ENCODE peak calls at places on chromosomes 11 and 22, in six cellular contexts. S is IMR-90, O is mesenchymal stem cell, P is H9, J is neuronal stem cell, R is H1. Q is an unnamed sample.
A peak's percentile ranks its signal among the peaks of the same experiment; 100 is the strongest.

GRCh38 chr11:18792827-18793226 is 1.2 kb upstream of the PTPN5 start:
- DNase-seq in S (no peak), O (no peak), P (no peak), J (no peak), R (no peak), Q (no peak)

GRCh38 chr11:72642815-72643511 is 31.3 kb downstream of the PDE2A start:
- DNase-seq in S (peak; percentile 11), O (peak; percentile 67), P (peak; percentile 79), J (peak; percentile 71), R (peak; percentile 92), Q (peak; percentile 81)

GRCh38 chr11:8011383-8011782 is 24.2 kb downstream of the EIF3F start:
- DNase-seq in S (no peak), O (no peak), P (no peak), J (no peak), R (no peak), Q (no peak)

GRCh38 chr11:31106963-31107576 is 262.5 kb downstream of the DCDC1 start:
- DNase-seq in S (peak; percentile 7), O (peak; percentile 25), P (peak; percentile 67), J (peak; percentile 78), R (peak; percentile 88), Q (peak; percentile 53)

GRCh38 chr11:103652013-103652412 is 384.4 kb upstream of the DDI1 start:
- DNase-seq in S (peak; percentile 20), O (peak; percentile 23), P (no peak), J (no peak), R (no peak), Q (peak; percentile 40)

GRCh38 chr22:46040471-46041465 is 63.8 kb upstream of the WNT7B start:
- DNase-seq in S (no peak), O (no peak), P (no peak), J (no peak), R (no peak), Q (no peak)

GRCh38 chr11:65286686-65287085 is 24.9 kb downstream of the POLA2 start:
- DNase-seq in S (no peak), O (no peak), P (no peak), J (no peak), R (no peak), Q (no peak)

GRCh38 chr22:17922925-17923898 is 101.1 kb downstream of the MICAL3 start:
- DNase-seq in S (peak; percentile 89), O (peak; percentile 66), P (no peak), J (no peak), R (no peak), Q (no peak)

GRCh38 chr11:109343242-109343641 is 78.7 kb upstream of the C11orf87 start:
- DNase-seq in S (no peak), O (no peak), P (no peak), J (no peak), R (no peak), Q (no peak)

GRCh38 chr22:25775501-25775900 is 33.5 kb downstream of the MYO18B start:
- DNase-seq in S (peak; percentile 21), O (peak; percentile 71), P (peak; percentile 64), J (peak; percentile 41), R (peak; percentile 82), Q (no peak)

GRCh38 chr11:57649826-57650738 is at the start of gene YPEL4:
- DNase-seq in S (peak; percentile 83), O (peak; percentile 84), P (peak; percentile 83), J (no peak), R (peak; percentile 60), Q (peak; percentile 60)

GRCh38 chr22:22018825-22019658 is 36.5 kb upstream of the TOP3B start:
- DNase-seq in S (no peak), O (no peak), P (no peak), J (no peak), R (no peak), Q (no peak)

DNA sequence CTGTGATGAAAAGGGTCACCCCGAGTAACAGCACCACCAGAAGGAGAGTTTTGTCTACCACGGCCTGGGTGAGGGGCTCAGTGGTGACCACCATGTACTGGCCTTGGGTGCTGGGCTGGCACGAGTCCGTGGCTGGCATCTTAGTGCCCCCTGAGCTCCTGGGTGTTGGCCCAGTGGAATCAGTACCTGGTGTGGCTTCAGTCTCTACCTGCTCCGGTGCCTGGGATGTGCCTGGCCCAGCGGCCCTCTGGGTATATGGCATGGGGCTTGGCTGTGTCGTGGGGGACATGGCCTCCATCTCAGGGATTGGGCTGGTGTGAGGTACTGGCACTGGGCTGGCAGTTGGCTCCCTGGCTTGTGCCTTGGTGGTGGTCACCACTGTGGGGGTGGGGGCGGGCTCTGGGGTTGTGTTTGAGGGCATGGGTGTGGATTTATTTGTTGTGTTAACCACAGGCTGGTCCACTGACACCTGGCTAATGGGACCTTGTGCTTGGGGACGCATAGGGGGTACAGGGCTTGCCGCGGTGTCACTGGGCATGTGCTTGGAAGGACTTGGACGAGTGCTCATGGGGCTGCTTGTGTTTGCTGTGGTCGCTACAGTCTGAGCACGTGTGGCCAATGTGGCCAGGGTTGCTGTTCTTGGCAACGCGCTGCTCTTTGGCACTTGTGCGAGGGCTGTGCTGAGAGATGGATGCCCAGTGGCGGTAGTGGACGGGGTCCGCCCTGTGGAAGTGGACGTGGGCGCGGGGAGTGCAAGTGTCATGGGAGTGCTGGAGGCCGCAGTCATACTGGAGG is 9.8 kb downstream of the C11orf24 start:
- DNase-seq in S (no peak), O (no peak), P (peak; percentile 15), J (no peak), R (no peak), Q (no peak)
- H3K14ac ChIP-seq in S (no peak overlapping the region), O (no peak overlapping the region), P (no peak overlapping the region), J (no peak overlapping the region), R (no peak overlapping the region), Q (no peak overlapping the region)

DNA sequence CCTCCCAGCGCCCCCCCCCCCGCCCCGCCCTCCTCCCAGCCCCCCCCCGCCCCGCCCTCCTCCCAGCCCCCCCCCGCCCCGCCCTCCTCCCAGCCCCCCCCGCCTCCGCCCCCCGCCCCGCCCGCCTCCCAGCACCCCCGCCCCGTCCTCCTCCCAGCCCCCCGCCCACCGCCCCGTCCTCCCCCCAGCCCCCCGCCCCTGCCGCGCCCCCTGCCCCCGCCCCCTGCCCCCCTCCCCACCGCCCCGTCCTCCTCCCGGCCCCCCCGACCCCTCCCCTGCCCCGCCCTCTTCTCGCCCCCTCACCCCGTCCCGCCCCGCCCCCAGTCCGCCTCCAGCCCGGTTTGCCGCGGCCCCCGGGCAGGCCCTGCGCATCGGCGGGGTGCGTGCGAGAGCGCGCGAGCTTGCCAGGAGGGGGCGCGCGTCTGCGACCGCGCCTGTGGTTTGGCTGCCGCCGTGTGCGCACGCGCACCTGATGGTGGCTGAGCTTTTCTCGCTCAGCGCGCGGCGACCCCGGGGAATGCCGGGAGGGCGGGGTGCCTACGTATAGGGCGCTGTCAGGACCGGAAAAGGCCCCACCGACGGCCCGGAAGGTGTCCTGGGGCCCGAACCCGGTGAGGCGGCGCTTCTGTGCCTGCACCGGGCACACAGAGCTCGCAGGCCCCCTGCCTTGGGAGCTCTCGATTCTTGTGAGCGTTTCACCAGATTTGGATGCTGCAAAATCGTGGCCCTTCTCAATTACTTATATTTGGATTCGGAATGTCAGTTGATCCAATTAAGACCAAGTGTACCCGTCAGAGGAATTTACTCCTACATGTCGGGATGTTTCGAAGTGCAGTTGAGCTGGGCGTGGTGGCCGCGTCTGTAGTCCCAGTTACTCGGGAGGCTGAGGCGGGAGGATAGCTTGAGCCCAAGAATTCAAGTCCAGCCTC is 501 bp upstream of the TTLL12 start:
- DNase-seq in S (peak; percentile 92), O (peak; percentile 89), P (peak; percentile 97), J (peak; percentile 93), R (peak; percentile 96), Q (peak; percentile 96)
- H2BK5ac ChIP-seq in S (peak overlapping the region; percentile 78), O (no peak overlapping the region), P (no peak overlapping the region), J (no peak overlapping the region), R (no peak overlapping the region), Q (peak overlapping the region; percentile 73)

DNA sequence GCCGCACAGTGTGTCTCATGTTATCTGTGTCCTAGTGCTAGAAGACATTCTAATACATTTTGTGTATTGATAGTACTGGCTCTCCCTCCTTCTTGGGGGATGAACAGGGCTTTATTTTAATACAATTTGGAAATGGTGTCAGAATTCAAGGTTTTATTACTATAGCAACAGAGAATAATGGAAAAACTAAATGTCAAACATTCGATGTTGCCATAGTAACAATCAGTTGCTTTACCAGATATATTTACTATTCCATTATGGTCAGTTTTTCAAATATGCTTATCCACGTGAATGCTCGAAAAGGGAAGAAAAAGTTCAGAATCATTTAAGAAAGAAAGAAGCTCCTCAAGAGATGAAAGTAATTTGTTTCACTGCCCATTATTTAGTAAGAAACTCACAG is 8.6 kb upstream of the MSANTD4 start:
- DNase-seq in S (no peak), O (no peak), P (no peak), J (no peak), R (no peak), Q (no peak)
- H3K14ac ChIP-seq in S (no peak overlapping the region), O (no peak overlapping the region), P (no peak overlapping the region), J (no peak overlapping the region), R (no peak overlapping the region), Q (no peak overlapping the region)

GRCh38 chr11:100752371-100753073 is 65.4 kb downstream of the ARHGAP42 start:
- DNase-seq in S (no peak), O (no peak), P (no peak), J (no peak), R (no peak), Q (no peak)

GRCh38 chr11:100753562-100753961 is 66.5 kb downstream of the ARHGAP42 start:
- DNase-seq in S (no peak), O (no peak), P (peak; percentile 62), J (no peak), R (no peak), Q (no peak)

GRCh38 chr11:100756556-100756955 is 69.5 kb downstream of the ARHGAP42 start:
- DNase-seq in S (no peak), O (no peak), P (no peak), J (no peak), R (no peak), Q (no peak)

GRCh38 chr11:100757636-100758035 is 70.5 kb downstream of the ARHGAP42 start:
- DNase-seq in S (no peak), O (no peak), P (no peak), J (no peak), R (no peak), Q (no peak)

DNA sequence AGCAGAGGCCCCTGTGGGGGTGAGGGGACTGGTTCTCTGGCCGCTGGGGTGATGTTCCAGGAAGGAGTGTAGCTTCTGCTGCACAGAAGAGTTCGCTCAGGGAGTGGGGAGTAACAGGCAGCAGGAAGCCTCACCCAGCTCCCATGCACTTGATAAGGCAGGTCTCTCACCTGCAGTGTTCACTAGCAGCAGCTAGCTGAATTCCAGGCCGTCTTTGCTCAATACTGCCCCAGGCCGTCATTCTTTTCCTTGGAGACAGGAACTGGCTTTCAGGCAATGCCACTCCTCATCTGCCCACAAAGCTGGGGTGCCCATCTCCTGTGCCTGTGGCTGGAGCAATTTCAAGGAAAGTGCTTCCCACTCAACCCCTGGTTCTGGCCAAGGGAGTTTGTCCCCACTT is 66.1 kb downstream of the ARHGAP42 start:
- DNase-seq in S (no peak), O (no peak), P (peak; percentile 81), J (no peak), R (peak; percentile 61), Q (peak; percentile 73)
- H2BK5ac ChIP-seq in S (no peak overlapping the region), O (no peak overlapping the region), P (no peak overlapping the region), J (no peak overlapping the region), R (peak overlapping the region; percentile 56), Q (no peak overlapping the region)

Q was measured in trophoblast cell.